ENCODE peak calls at places on chromosome 4, in five cellular contexts. S is CD4-positive, alpha-beta T cell; R is thyroid gland; P is HS-5; Y is HT1080. C is an unnamed sample.

GRCh38 chr4:185115827-185116232 is 27.2 kb upstream of the SLC25A4 start:
- DNase-seq in S (no peak), R (peak), P (no peak), Y (no peak), C (peak)

GRCh38 chr4:76811604-76812412 is 86.1 kb downstream of the SOWAHB start:
- DNase-seq in S (no peak), R (no peak), P (no peak), Y (no peak), C (no peak)

GRCh38 chr4:54085284-54085683 is 14.7 kb upstream of the GSX2 start:
- DNase-seq in S (no peak), R (no peak), P (peak), Y (peak), C (no peak)

GRCh38 chr4:168516841-168517240 is 20.0 kb downstream of the PALLD start:
- DNase-seq in S (no peak), R (peak), P (no peak), Y (no peak), C (no peak)

GRCh38 chr4:154004450-154004849 is 215.6 kb upstream of the SFRP2 start:
- DNase-seq in S (no peak), R (no peak), P (peak), Y (no peak), C (no peak)

GRCh38 chr4:163681208-163681821 is 186.8 kb downstream of the TMA16 start:
- DNase-seq in S (peak), R (no peak), P (no peak), Y (no peak), C (no peak)

GRCh38 chr4:6507345-6507744 is 34.9 kb upstream of the PPP2R2C start:
- DNase-seq in S (no peak), R (no peak), P (no peak), Y (no peak), C (no peak)

GRCh38 chr4:173257732-173258717 is 76.1 kb downstream of the HMGB2 start:
- DNase-seq in S (peak), R (peak), P (no peak), Y (peak), C (peak)

GRCh38 chr4:2069986-2070385 is 10.9 kb downstream of the NAT8L start:
- DNase-seq in S (no peak), R (no peak), P (no peak), Y (no peak), C (no peak)

GRCh38 chr4:110211007-110211769 is 12.8 kb upstream of the ELOVL6 start:
- DNase-seq in S (peak), R (peak), P (no peak), Y (peak), C (no peak)

GRCh38 chr4:78331186-78331585 is 220.4 kb upstream of the ANXA3 start:
- DNase-seq in S (no peak), R (no peak), P (no peak), Y (no peak), C (no peak)

GRCh38 chr4:48653217-48654014 is 126.7 kb downstream of the FRYL start:
- DNase-seq in S (no peak), R (peak), P (no peak), Y (peak), C (no peak)

GRCh38 chr4:13558881-13559280 is 14.6 kb upstream of the NKX3-2 start:
- DNase-seq in S (no peak), R (no peak), P (no peak), Y (no peak), C (no peak)

GRCh38 chr4:172202480-172203076 is 389.4 kb downstream of the GALNTL6 start:
- DNase-seq in S (no peak), R (no peak), P (peak), Y (peak), C (no peak)

GRCh38 chr4:187480146-187481145 is 515.1 kb upstream of the ZFP42 start:
- DNase-seq in S (no peak), R (no peak), P (no peak), Y (peak), C (peak)

GRCh38 chr4:61520176-61520575 is 320.1 kb downstream of the ADGRL3 start:
- DNase-seq in S (no peak), R (no peak), P (no peak), Y (no peak), C (no peak)

GRCh38 chr4:2043396-2044118 is 15.6 kb upstream of the NAT8L start:
- DNase-seq in S (no peak), R (no peak), P (no peak), Y (no peak), C (no peak)

GRCh38 chr4:167359711-167360110 is 125.4 kb upstream of the SPOCK3 start:
- DNase-seq in S (no peak), R (no peak), P (no peak), Y (no peak), C (no peak)

GRCh38 chr4:112003508-112003907 is 141.7 kb upstream of the FAM241A start:
- DNase-seq in S (no peak), R (no peak), P (no peak), Y (no peak), C (no peak)

GRCh38 chr4:115090483-115091075 is 22.8 kb downstream of the NDST4 start:
- DNase-seq in S (no peak), R (no peak), P (no peak), Y (peak), C (no peak)

GRCh38 chr4:19786616-19787015 is 465.1 kb upstream of the SLIT2 start:
- DNase-seq in S (no peak), R (no peak), P (no peak), Y (no peak), C (no peak)

GRCh38 chr4:87108142-87108546 is 112.3 kb downstream of the KLHL8 start:
- DNase-seq in S (no peak), R (peak), P (peak), Y (peak), C (no peak)

GRCh38 chr4:73520821-73521220 is 39.3 kb downstream of the AFM start:
- DNase-seq in S (no peak), R (no peak), P (peak), Y (peak), C (no peak)

GRCh38 chr4:182600093-182600492 is 317.1 kb downstream of the DCTD start:
- DNase-seq in S (no peak), R (no peak), P (no peak), Y (no peak), C (no peak)

GRCh38 chr4:20883231-20883630 is 183.0 kb downstream of the PACRGL start:
- DNase-seq in S (no peak), R (no peak), P (no peak), Y (no peak), C (no peak)

GRCh38 chr4:55475394-55476243 is 71.1 kb downstream of the CLOCK start:
- DNase-seq in S (no peak), R (no peak), P (peak), Y (peak), C (no peak)

GRCh38 chr4:26049447-26049846 is 135.4 kb downstream of the SMIM20 start:
- DNase-seq in S (no peak), R (no peak), P (no peak), Y (no peak), C (no peak)

C was measured in prostate gland.